ENCODE peak calls at places on chromosomes 1 and 21, in six cellular contexts. O is HEK293T; U is stimulated activated CD4-positive, alpha-beta T cell treated with anti-CD3 and anti-CD28 coated beads, Interleukin-1b, Interleukin-23, amount 100 ng/mL, for 24 hours; C is iris pigment epithelial cell; F is NCI-H774; M is AML-193. W is an unnamed sample.

GRCh38 chr21:45638707-45639106 is 4.8 kb upstream of the PCBP3 start:
- DNase-seq in M (no peak), C (no peak), O (no peak), U (no peak), F (no peak), W (no peak)

GRCh38 chr1:190759807-190760206 is 282.1 kb upstream of the BRINP3 start:
- DNase-seq in O (no peak), C (no peak), F (no peak), M (no peak), U (no peak), W (no peak)

GRCh38 chr1:213994888-213995287 is 7.1 kb downstream of the PROX1 start:
- DNase-seq in M (no peak), U (no peak), O (no peak), F (no peak), C (no peak), W (no peak)

GRCh38 chr1:28163496-28164120 is 12.9 kb downstream of the PTAFR start:
- DNase-seq in U (no peak), F (no peak), C (no peak), O (no peak), M (no peak), W (no peak)

GRCh38 chr1:31811605-31812004 is 4.2 kb downstream of the SPOCD1 start:
- DNase-seq in O (no peak), F (peak), U (no peak), M (no peak), C (peak), W (no peak)

GRCh38 chr1:145884675-145885074 is 991 bp downstream of the ANKRD35 start:
- DNase-seq in O (no peak), U (no peak), C (peak), F (no peak), M (no peak), W (no peak)

GRCh38 chr1:21938791-21939538 is 1.9 kb upstream of the HSPG2 start:
- DNase-seq in F (no peak), C (no peak), M (no peak), U (no peak), O (no peak), W (no peak)

GRCh38 chr1:30522031-30523004 is 201.1 kb downstream of the MATN1 start:
- DNase-seq in F (no peak), O (no peak), U (no peak), C (no peak), M (no peak), W (no peak)

GRCh38 chr1:119714583-119714982 is 2.8 kb downstream of the PHGDH start:
- DNase-seq in C (peak), O (no peak), F (no peak), U (no peak), M (no peak), W (no peak)

GRCh38 chr1:247291835-247292561 is 36.1 kb downstream of the VN1R5 start:
- DNase-seq in C (no peak), O (no peak), U (no peak), M (no peak), F (no peak), W (no peak)

GRCh38 chr1:77825356-77825709 is 45.9 kb downstream of the MIGA1 start:
- DNase-seq in C (peak), F (peak), O (peak), U (no peak), M (peak), W (no peak)

GRCh38 chr1:5393591-5393990 is 598.6 kb downstream of the NPHP4 start:
- DNase-seq in O (no peak), M (no peak), U (no peak), C (no peak), F (peak), W (no peak)

W was measured in GM18507.